ENCODE peak calls at places on chromosomes 5 and 9, in six cellular contexts. Z is GM10248, P is fibroblast of mammary gland, J is epithelial cell of esophagus, X is A549, U is PC-9. Q is an unnamed sample.

GRCh38 chr5:40401965-40402364 is 277.8 kb upstream of the PTGER4 start:
- DNase-seq in Z (no peak), P (peak), J (peak), X (peak), U (peak), Q (peak)

GRCh38 chr5:113060410-113061025 is 83.9 kb downstream of the DCP2 start:
- DNase-seq in Z (no peak), P (no peak), J (peak), X (no peak), U (no peak), Q (no peak)

GRCh38 chr9:73780916-73781315 is 629.3 kb downstream of the ANXA1 start:
- DNase-seq in Z (no peak), P (peak), J (peak), X (peak), U (no peak), Q (no peak)

GRCh38 chr5:53568868-53569267 is 8.4 kb downstream of the NDUFS4 start:
- DNase-seq in Z (no peak), P (peak), J (no peak), X (no peak), U (no peak), Q (no peak)

GRCh38 chr9:137225701-137226331 is 842 bp downstream of the CYSRT1 start:
- DNase-seq in Z (no peak), P (no peak), J (peak), X (no peak), U (no peak), Q (no peak)

GRCh38 chr9:36118706-36119105 is 17.8 kb upstream of the GLIPR2 start:
- DNase-seq in Z (no peak), P (no peak), J (no peak), X (no peak), U (no peak), Q (no peak)

GRCh38 chr9:72858089-72858912 is 94.6 kb downstream of the ALDH1A1 start:
- DNase-seq in Z (no peak), P (peak), J (no peak), X (peak), U (peak), Q (no peak)

GRCh38 chr9:3361115-3361514 is 164.7 kb downstream of the RFX3 start:
- DNase-seq in Z (no peak), P (no peak), J (no peak), X (no peak), U (no peak), Q (no peak)

GRCh38 chr5:75167345-75167744 is 69.3 kb downstream of the ANKRD31 start:
- DNase-seq in Z (no peak), P (peak), J (peak), X (peak), U (no peak), Q (no peak)

GRCh38 chr5:14109771-14110170 is 33.4 kb upstream of the TRIO start:
- DNase-seq in Z (no peak), P (peak), J (no peak), X (peak), U (no peak), Q (no peak)

GRCh38 chr5:171672556-171672955 is 113.1 kb upstream of the SMIM23 start:
- DNase-seq in Z (no peak), P (no peak), J (no peak), X (no peak), U (no peak), Q (no peak)

GRCh38 chr9:124392254-124392653 is 23.0 kb downstream of the PSMB7 start:
- DNase-seq in Z (no peak), P (no peak), J (no peak), X (peak), U (peak), Q (peak)

GRCh38 chr9:80811003-80811402 is 878.3 kb downstream of the TLE1 start:
- DNase-seq in Z (no peak), P (peak), J (peak), X (no peak), U (no peak), Q (no peak)

GRCh38 chr5:1897386-1897785 is 14.7 kb upstream of the IRX4 start:
- DNase-seq in Z (no peak), P (no peak), J (no peak), X (no peak), U (no peak), Q (no peak)

GRCh38 chr9:18393340-18394130 is 80.4 kb upstream of the ADAMTSL1 start:
- DNase-seq in Z (no peak), P (peak), J (peak), X (peak), U (peak), Q (no peak)

GRCh38 chr5:10310073-10310779 is 2.5 kb upstream of the CMBL start:
- DNase-seq in Z (no peak), P (peak), J (peak), X (peak), U (peak), Q (no peak)

GRCh38 chr5:94945656-94946055 is 327.2 kb downstream of the SLF1 start:
- DNase-seq in Z (no peak), P (no peak), J (no peak), X (no peak), U (no peak), Q (no peak)

GRCh38 chr5:53373420-53374188 is 106.8 kb upstream of the FST start:
- DNase-seq in Z (no peak), P (peak), J (peak), X (no peak), U (no peak), Q (no peak)

GRCh38 chr5:88251048-88251711 is 17.5 kb downstream of the TMEM161B start:
- DNase-seq in Z (no peak), P (peak), J (no peak), X (no peak), U (no peak), Q (no peak)

GRCh38 chr5:179623906-179624741 is 653 bp upstream of the HNRNPH1 start:
- DNase-seq in Z (peak), P (peak), J (peak), X (no peak), U (peak), Q (peak)
- TF ChIP-seq CTCF in Z (no peak), P (no peak), J (no peak), X (no peak), U (no peak), Q (no peak)

DNA sequence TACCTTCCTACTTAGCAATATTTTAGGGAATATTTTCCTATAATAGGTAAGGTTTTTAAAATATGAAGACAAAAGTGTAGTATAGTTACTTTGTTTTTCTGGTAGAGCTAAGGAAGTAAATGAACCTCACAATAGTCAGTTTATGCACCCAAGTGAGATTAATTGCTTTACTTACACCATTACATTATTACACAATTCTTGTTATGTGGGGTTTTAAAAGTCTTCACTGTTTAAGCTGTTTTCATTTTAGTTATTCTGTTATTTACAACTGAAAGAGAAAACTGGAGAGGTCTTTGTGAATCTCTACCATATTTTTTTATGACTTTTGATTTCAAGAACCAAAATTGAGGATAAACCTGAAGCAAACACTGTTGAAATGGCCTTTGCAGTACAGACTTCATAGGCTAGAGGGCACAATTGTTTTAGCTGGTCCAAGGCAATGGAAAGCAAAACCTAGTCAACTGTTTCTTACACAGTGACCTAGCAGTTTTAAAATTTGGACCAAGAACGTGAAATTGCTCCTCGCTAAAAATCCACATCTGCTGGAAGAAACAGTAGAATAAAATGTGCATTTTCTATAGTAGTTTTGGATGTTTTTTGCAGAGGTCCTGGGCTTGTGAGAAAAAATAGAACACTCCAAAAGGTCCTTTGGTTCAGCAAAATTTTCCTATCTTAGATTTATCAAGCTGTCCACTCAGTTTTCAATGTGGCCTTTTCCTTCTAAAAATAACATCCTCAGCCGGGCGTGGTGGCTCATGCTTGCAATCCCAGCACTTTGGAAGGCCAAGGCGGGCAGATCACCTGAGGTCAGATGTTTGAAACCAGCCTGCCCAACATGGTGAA is 66.4 kb upstream of the FER start:
- DNase-seq in Z (peak), P (peak), J (peak), X (peak), U (peak), Q (no peak)
- TF ChIP-seq CTCF in Z (peak), P (peak), J (peak), X (peak), U (peak), Q (peak)

GRCh38 chr9:109953813-109954489 is 174.0 kb downstream of the PALM2AKAP2 start:
- DNase-seq in Z (no peak), P (no peak), J (no peak), X (peak), U (no peak), Q (no peak)
- TF ChIP-seq CTCF in Z (no peak), P (peak), J (no peak), X (no peak), U (no peak), Q (no peak)

GRCh38 chr5:5939724-5940370 is 438.5 kb downstream of the MED10 start:
- DNase-seq in Z (no peak), P (no peak), J (no peak), X (no peak), U (no peak), Q (no peak)

GRCh38 chr5:5941486-5941885 is 436.9 kb downstream of the MED10 start:
- DNase-seq in Z (no peak), P (no peak), J (no peak), X (no peak), U (no peak), Q (no peak)
- TF ChIP-seq CTCF in Z (no peak), P (no peak), J (no peak), X (no peak), U (no peak), Q (no peak)

GRCh38 chr9:38707885-38708640 is 11.9 kb downstream of the FAM240B start:
- DNase-seq in Z (peak), P (no peak), J (peak), X (peak), U (no peak), Q (no peak)
- TF ChIP-seq CTCF in Z (peak), P (no peak), J (peak), X (peak), U (peak), Q (no peak)

DNA sequence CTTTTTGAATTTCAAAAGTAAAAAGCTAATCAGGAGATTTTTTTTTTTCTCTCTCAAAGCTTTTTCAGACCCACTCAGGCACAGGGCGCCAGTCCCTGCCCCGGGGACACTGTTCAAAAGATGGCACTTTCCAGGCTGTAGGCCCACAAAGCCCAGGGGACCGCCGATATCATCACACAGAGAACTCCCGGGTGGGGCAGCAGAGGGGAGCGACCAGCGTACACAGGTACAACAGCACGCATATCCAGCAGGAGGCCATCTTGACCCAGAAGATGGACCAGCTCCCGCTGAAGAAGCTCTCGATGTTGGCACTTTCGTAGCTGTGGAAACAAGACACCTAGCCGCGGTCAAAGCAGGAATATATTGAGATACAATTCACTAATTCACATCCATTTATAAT is 108.3 kb downstream of the THBS4 start:
- DNase-seq in Z (no peak), P (no peak), J (no peak), X (no peak), U (no peak), Q (no peak)
- TF ChIP-seq CTCF in Z (no peak), P (no peak), J (no peak), X (no peak), U (no peak), Q (no peak)

DNA sequence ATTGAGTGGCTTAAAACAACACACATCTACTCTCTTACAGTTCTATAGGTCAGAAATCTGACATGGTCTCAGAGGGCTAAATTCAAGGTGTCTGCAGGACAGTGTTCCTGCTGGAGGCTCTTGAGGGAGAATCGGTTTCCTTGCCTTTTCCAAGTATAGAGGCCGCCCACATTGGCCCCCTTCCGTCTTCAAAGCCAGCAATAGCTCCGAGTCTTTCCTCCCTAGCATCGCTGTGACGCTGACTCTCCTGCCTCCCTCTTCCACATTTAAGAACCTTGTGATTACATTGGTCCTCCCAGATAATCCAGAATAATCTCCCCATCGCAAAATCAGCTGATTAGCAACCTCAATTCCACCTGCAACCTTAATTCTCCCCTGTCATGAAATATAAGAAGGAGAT is 81.3 kb upstream of the IER5L start:
- DNase-seq in Z (no peak), P (no peak), J (no peak), X (no peak), U (no peak), Q (no peak)
- TF ChIP-seq CTCF in Z (no peak), P (no peak), J (no peak), X (no peak), U (no peak), Q (no peak)

DNA sequence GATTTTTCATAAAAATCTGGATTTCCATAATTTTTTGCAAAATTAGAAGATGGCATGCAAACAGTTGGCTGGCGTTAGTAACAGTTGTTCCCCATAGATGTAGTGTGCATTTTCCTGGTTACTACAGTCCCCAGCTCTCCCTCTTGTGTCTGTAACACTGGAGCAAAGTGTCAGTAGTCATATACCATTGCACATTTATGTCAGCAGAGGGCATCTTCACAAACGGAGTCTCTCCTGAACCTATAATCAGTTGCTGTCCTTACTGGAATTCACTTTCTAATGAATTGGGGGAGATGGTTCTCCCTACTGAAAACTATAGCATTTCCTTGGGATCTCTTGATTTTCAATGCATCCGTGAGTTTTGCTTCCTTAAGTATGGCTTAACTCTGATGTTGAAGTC is 44.7 kb upstream of the DMAC1 start:
- DNase-seq in Z (no peak), P (peak), J (peak), X (peak), U (no peak), Q (no peak)
- TF ChIP-seq CTCF in Z (peak), P (peak), J (peak), X (no peak), U (peak), Q (peak)

GRCh38 chr9:38000735-38001134 is 68.3 kb downstream of the SHB start:
- DNase-seq in Z (peak), P (no peak), J (no peak), X (no peak), U (no peak), Q (no peak)
- TF ChIP-seq CTCF in Z (no peak), P (no peak), J (no peak), X (no peak), U (no peak), Q (no peak)

Q was measured in CD14-positive monocyte.